ENCODE peak calls at places on chromosomes 3 and 15, in ten cellular contexts. One of them, this sample, is unnamed.

GRCh38 chr3:149654188-149654601 is 3.6 kb downstream of the WWTR1 start:
- DNase-seq in HFF-Myc: no peak
- DNase-seq in GM12864: no peak
- DNase-seq in GM20000: no peak
- DNase-seq in stimulated activated CD4-positive, alpha-beta T cell treated with anti-CD3 and anti-CD28 coated beads, TNF-alpha, amount 100 ng/mL, for 4 hours: no peak
- DNase-seq in stimulated activated naive B cell treated with anti-CD40 and anti-IgM and Interleukin-4, amounts not matched to agents 10 μg/mL and 1 μg/mL and 100 μg/mL, for 72 hours: no peak
- DNase-seq in dorsolateral prefrontal cortex: no peak
- DNase-seq in myocyte: peak
- DNase-seq in ecto neural progenitor cell: no peak
- DNase-seq in stomach: no peak
- DNase-seq in this sample: no peak

GRCh38 chr3:126485956-126486884 is 10.5 kb upstream of the ZXDC start:
- DNase-seq in HFF-Myc: no peak
- DNase-seq in GM12864: no peak
- DNase-seq in dorsolateral prefrontal cortex: no peak
- DNase-seq in stimulated activated naive B cell treated with anti-CD40 and anti-IgM and Interleukin-4, amounts not matched to agents 10 μg/mL and 1 μg/mL and 100 μg/mL, for 72 hours: no peak
- DNase-seq in stimulated activated CD4-positive, alpha-beta T cell treated with anti-CD3 and anti-CD28 coated beads, TNF-alpha, amount 100 ng/mL, for 4 hours: no peak
- DNase-seq in myocyte: peak
- DNase-seq in GM20000: no peak
- DNase-seq in stomach: no peak
- DNase-seq in ecto neural progenitor cell: no peak
- DNase-seq in this sample: no peak

GRCh38 chr3:154182322-154182922 is 61.2 kb downstream of the ARHGEF26 start:
- DNase-seq in myocyte: peak
- DNase-seq in GM12864: no peak
- DNase-seq in stomach: no peak
- DNase-seq in stimulated activated CD4-positive, alpha-beta T cell treated with anti-CD3 and anti-CD28 coated beads, TNF-alpha, amount 100 ng/mL, for 4 hours: no peak
- DNase-seq in dorsolateral prefrontal cortex: no peak
- DNase-seq in HFF-Myc: no peak
- DNase-seq in stimulated activated naive B cell treated with anti-CD40 and anti-IgM and Interleukin-4, amounts not matched to agents 10 μg/mL and 1 μg/mL and 100 μg/mL, for 72 hours: no peak
- DNase-seq in ecto neural progenitor cell: no peak
- DNase-seq in GM20000: no peak
- DNase-seq in this sample: no peak

GRCh38 chr15:88243895-88244787 is 12.4 kb downstream of the NTRK3 start:
- DNase-seq in ecto neural progenitor cell: no peak
- DNase-seq in GM20000: peak
- DNase-seq in GM12864: peak
- DNase-seq in stimulated activated CD4-positive, alpha-beta T cell treated with anti-CD3 and anti-CD28 coated beads, TNF-alpha, amount 100 ng/mL, for 4 hours: no peak
- DNase-seq in stimulated activated naive B cell treated with anti-CD40 and anti-IgM and Interleukin-4, amounts not matched to agents 10 μg/mL and 1 μg/mL and 100 μg/mL, for 72 hours: no peak
- DNase-seq in myocyte: peak
- DNase-seq in stomach: no peak
- DNase-seq in dorsolateral prefrontal cortex: no peak
- DNase-seq in HFF-Myc: no peak
- DNase-seq in this sample: no peak

GRCh38 chr3:99515-99914 is 97.0 kb upstream of the CHL1 start:
- DNase-seq in dorsolateral prefrontal cortex: no peak
- DNase-seq in stimulated activated naive B cell treated with anti-CD40 and anti-IgM and Interleukin-4, amounts not matched to agents 10 μg/mL and 1 μg/mL and 100 μg/mL, for 72 hours: no peak
- DNase-seq in GM20000: no peak
- DNase-seq in myocyte: no peak
- DNase-seq in stomach: no peak
- DNase-seq in stimulated activated CD4-positive, alpha-beta T cell treated with anti-CD3 and anti-CD28 coated beads, TNF-alpha, amount 100 ng/mL, for 4 hours: no peak
- DNase-seq in GM12864: no peak
- DNase-seq in ecto neural progenitor cell: no peak
- DNase-seq in HFF-Myc: no peak
- DNase-seq in this sample: no peak

GRCh38 chr3:86175593-86175992 is 815.4 kb downstream of the VGLL3 start:
- DNase-seq in stimulated activated naive B cell treated with anti-CD40 and anti-IgM and Interleukin-4, amounts not matched to agents 10 μg/mL and 1 μg/mL and 100 μg/mL, for 72 hours: no peak
- DNase-seq in stimulated activated CD4-positive, alpha-beta T cell treated with anti-CD3 and anti-CD28 coated beads, TNF-alpha, amount 100 ng/mL, for 4 hours: no peak
- DNase-seq in myocyte: no peak
- DNase-seq in dorsolateral prefrontal cortex: no peak
- DNase-seq in HFF-Myc: no peak
- DNase-seq in GM20000: no peak
- DNase-seq in stomach: no peak
- DNase-seq in GM12864: no peak
- DNase-seq in ecto neural progenitor cell: no peak
- DNase-seq in this sample: no peak

GRCh38 chr15:78859971-78860733 is 12.5 kb upstream of the MORF4L1 start:
- DNase-seq in stimulated activated CD4-positive, alpha-beta T cell treated with anti-CD3 and anti-CD28 coated beads, TNF-alpha, amount 100 ng/mL, for 4 hours: peak
- DNase-seq in stimulated activated naive B cell treated with anti-CD40 and anti-IgM and Interleukin-4, amounts not matched to agents 10 μg/mL and 1 μg/mL and 100 μg/mL, for 72 hours: peak
- DNase-seq in HFF-Myc: peak
- DNase-seq in GM12864: peak
- DNase-seq in dorsolateral prefrontal cortex: peak
- DNase-seq in GM20000: peak
- DNase-seq in stomach: peak
- DNase-seq in ecto neural progenitor cell: peak
- DNase-seq in myocyte: peak
- DNase-seq in this sample: peak

GRCh38 chr3:5560199-5560598 is 372.7 kb downstream of the EDEM1 start:
- DNase-seq in ecto neural progenitor cell: no peak
- DNase-seq in stimulated activated CD4-positive, alpha-beta T cell treated with anti-CD3 and anti-CD28 coated beads, TNF-alpha, amount 100 ng/mL, for 4 hours: no peak
- DNase-seq in HFF-Myc: no peak
- DNase-seq in stomach: no peak
- DNase-seq in dorsolateral prefrontal cortex: no peak
- DNase-seq in myocyte: no peak
- DNase-seq in GM12864: no peak
- DNase-seq in GM20000: no peak
- DNase-seq in stimulated activated naive B cell treated with anti-CD40 and anti-IgM and Interleukin-4, amounts not matched to agents 10 μg/mL and 1 μg/mL and 100 μg/mL, for 72 hours: no peak
- DNase-seq in this sample: no peak

GRCh38 chr3:186079925-186080324 is 29.0 kb downstream of the ETV5 start:
- DNase-seq in stimulated activated CD4-positive, alpha-beta T cell treated with anti-CD3 and anti-CD28 coated beads, TNF-alpha, amount 100 ng/mL, for 4 hours: no peak
- DNase-seq in ecto neural progenitor cell: no peak
- DNase-seq in GM12864: no peak
- DNase-seq in stomach: no peak
- DNase-seq in myocyte: no peak
- DNase-seq in stimulated activated naive B cell treated with anti-CD40 and anti-IgM and Interleukin-4, amounts not matched to agents 10 μg/mL and 1 μg/mL and 100 μg/mL, for 72 hours: no peak
- DNase-seq in dorsolateral prefrontal cortex: no peak
- DNase-seq in HFF-Myc: no peak
- DNase-seq in GM20000: no peak
- DNase-seq in this sample: no peak